ENCODE peak calls at places on chromosomes 6 and 20, in nine cellular contexts. U is coronary artery; B is cardiac fibroblast; L is dorsolateral prefrontal cortex; Q is IMR-90; G is ovary; O is left ventricle myocardium inferior; Z is testis; A is CD8-positive, alpha-beta T cell. X is an unnamed sample.

GRCh38 chr6:84026721-84027164 is 6.8 kb upstream of the MRAP2 start:
- DNase-seq in B (no peak), Z (no peak), U (no peak), G (no peak), O (no peak), L (no peak), Q (no peak), A (no peak), X (no peak)

GRCh38 chr20:11172881-11173280 is 499.1 kb upstream of the JAG1 start:
- DNase-seq in A (no peak), U (no peak), Z (no peak), G (no peak), Q (no peak), B (no peak), L (no peak), O (no peak), X (no peak)

GRCh38 chr6:150550244-150550643 is 49.4 kb upstream of the PLEKHG1 start:
- DNase-seq in A (no peak), O (no peak), Z (no peak), B (no peak), L (no peak), Q (no peak), G (no peak), U (no peak), X (no peak)

GRCh38 chr6:37804676-37805075 is 14.9 kb upstream of the ZFAND3 start:
- DNase-seq in Q (no peak), A (no peak), O (no peak), L (no peak), G (no peak), U (no peak), B (peak), Z (no peak), X (no peak)

GRCh38 chr20:32450484-32451061 is 92.4 kb downstream of the ASXL1 start:
- DNase-seq in A (no peak), L (peak), B (no peak), Z (no peak), U (no peak), G (no peak), Q (no peak), O (no peak), X (no peak)

GRCh38 chr6:142796571-142796970 is 148.4 kb downstream of the HIVEP2 start:
- DNase-seq in Z (no peak), G (no peak), L (no peak), B (peak), A (no peak), Q (peak), U (no peak), O (no peak), X (peak)

GRCh38 chr6:164412566-164412965 is 896.8 kb downstream of the C6orf118 start:
- DNase-seq in A (no peak), L (no peak), Z (no peak), B (no peak), Q (no peak), G (no peak), O (no peak), U (no peak), X (no peak)

GRCh38 chr6:136887899-136888298 is 34.2 kb upstream of the SLC35D3 start:
- DNase-seq in B (no peak), U (no peak), O (no peak), L (no peak), Q (no peak), Z (no peak), A (no peak), G (no peak), X (no peak)

GRCh38 chr6:97586344-97586743 is 303.3 kb upstream of the MMS22L start:
- DNase-seq in Z (no peak), U (no peak), B (peak), Q (peak), G (no peak), L (no peak), O (no peak), A (no peak), X (peak)

GRCh38 chr6:134787261-134787871 is 162.5 kb downstream of the ALDH8A1 start:
- DNase-seq in B (peak), Z (no peak), U (no peak), G (no peak), O (no peak), L (no peak), Q (peak), A (no peak), X (no peak)

GRCh38 chr6:62150048-62150663 is 135.9 kb downstream of the KHDRBS2 start:
- DNase-seq in B (peak), G (no peak), U (no peak), L (no peak), O (no peak), Q (peak), A (no peak), Z (peak), X (peak)

GRCh38 chr6:169490830-169491229 is 211.0 kb downstream of the WDR27 start:
- DNase-seq in L (no peak), U (no peak), G (no peak), B (peak), Z (no peak), A (no peak), O (no peak), Q (peak), X (no peak)
- TF ChIP-seq CTCF in L (no peak), U (no peak), G (no peak), B (no peak), Z (no peak), A (no peak), O (no peak), Q (no peak), X (no peak)

GRCh38 chr6:79869600-79870084 is 77.7 kb downstream of the ELOVL4 start:
- DNase-seq in A (peak), U (peak), B (peak), Q (peak), O (peak), Z (peak), L (peak), G (peak), X (peak)
- H3K4me3 ChIP-seq in A (no peak), U (peak), B (no peak), Q (no peak), O (peak), Z (peak), L (peak), G (no peak), X (no peak)

GRCh38 chr6:107637914-107638313 is 148.0 kb downstream of the SOBP start:
- DNase-seq in Z (no peak), A (no peak), L (no peak), U (no peak), B (no peak), Q (no peak), O (no peak), G (no peak), X (no peak)

GRCh38 chr6:107635058-107635515 is 145.2 kb downstream of the SOBP start:
- DNase-seq in Z (no peak), U (no peak), L (no peak), G (no peak), Q (no peak), A (no peak), B (no peak), O (no peak), X (no peak)

GRCh38 chr6:107638493-107638892 is 148.6 kb downstream of the SOBP start:
- DNase-seq in Z (no peak), G (no peak), U (no peak), B (no peak), L (no peak), A (no peak), O (no peak), Q (no peak), X (no peak)

GRCh38 chr6:107637316-107637715 is 147.4 kb downstream of the SOBP start:
- DNase-seq in U (no peak), O (no peak), L (no peak), Z (no peak), Q (no peak), G (no peak), A (no peak), B (no peak), X (no peak)

GRCh38 chr6:107636486-107636885 is 146.6 kb downstream of the SOBP start:
- DNase-seq in L (no peak), U (no peak), Q (no peak), G (no peak), B (no peak), Z (no peak), O (no peak), A (no peak), X (no peak)
- TF ChIP-seq CTCF in L (no peak), U (no peak), Q (no peak), G (no peak), B (no peak), Z (no peak), O (no peak), A (no peak), X (no peak)

GRCh38 chr6:166556336-166556735 is 30.1 kb downstream of the RAMACL start:
- DNase-seq in A (no peak), G (no peak), B (no peak), L (no peak), O (no peak), Z (no peak), U (no peak), Q (peak), X (no peak)
- H3K4me3 ChIP-seq in A (no peak), G (no peak), B (no peak), L (no peak), O (peak), Z (no peak), U (no peak), Q (no peak), X (no peak)

GRCh38 chr6:144036064-144036873 is 28.2 kb upstream of the PLAGL1 start:
- DNase-seq in L (no peak), A (no peak), G (no peak), O (no peak), B (peak), Q (peak), U (no peak), Z (peak), X (peak)
- TF ChIP-seq CTCF in L (no peak), A (no peak), G (no peak), O (no peak), B (no peak), Q (no peak), U (no peak), Z (no peak), X (no peak)

X was measured in NB4.